ENCODE peak calls at places on chromosomes 4 and X, in four cellular contexts. One of them, this sample, is unnamed.

GRCh38 chr4:86380176-86380724 is 20.4 kb upstream of the MAPK10 start:
- DNase-seq in stomach: no peak
- DNase-seq in Caco-2: no peak
- DNase-seq in esophagus squamous epithelium: no peak
- DNase-seq in this sample: no peak

GRCh38 chrX:154046262-154046771 is 26.6 kb upstream of the IRAK1 start:
- DNase-seq in stomach: no peak
- DNase-seq in Caco-2: no peak
- DNase-seq in esophagus squamous epithelium: no peak
- DNase-seq in this sample: peak; percentile 78

GRCh38 chr4:137651128-137651527 is 118.8 kb upstream of the PCDH18 start:
- DNase-seq in stomach: no peak
- DNase-seq in Caco-2: no peak
- DNase-seq in esophagus squamous epithelium: no peak
- DNase-seq in this sample: no peak

GRCh38 chr4:87144346-87144745 is 76.1 kb downstream of the KLHL8 start:
- DNase-seq in stomach: no peak
- DNase-seq in Caco-2: no peak
- DNase-seq in esophagus squamous epithelium: no peak
- DNase-seq in this sample: no peak

GRCh38 chr4:132065940-132066495 is 1083.1 kb upstream of the PCDH10 start:
- DNase-seq in stomach: no peak
- DNase-seq in Caco-2: no peak
- DNase-seq in esophagus squamous epithelium: no peak
- DNase-seq in this sample: no peak

GRCh38 chr4:6071959-6072720 is 53.9 kb upstream of the C4orf50 start:
- DNase-seq in stomach: peak; percentile 80
- DNase-seq in Caco-2: no peak
- DNase-seq in esophagus squamous epithelium: no peak
- DNase-seq in this sample: no peak

GRCh38 chr4:144709793-144710525 is 64.0 kb downstream of the HHIP start:
- DNase-seq in stomach: no peak
- DNase-seq in Caco-2: no peak
- DNase-seq in esophagus squamous epithelium: no peak
- DNase-seq in this sample: no peak

GRCh38 chr4:100754741-100755140 is 236.9 kb upstream of the EMCN start:
- DNase-seq in stomach: no peak
- DNase-seq in Caco-2: no peak
- DNase-seq in esophagus squamous epithelium: no peak
- DNase-seq in this sample: no peak

GRCh38 chrX:131988236-131988635 is 34.9 kb upstream of the STK26 start:
- DNase-seq in stomach: no peak
- DNase-seq in Caco-2: no peak
- DNase-seq in esophagus squamous epithelium: no peak
- DNase-seq in this sample: no peak

GRCh38 chr4:21476753-21477152 is 471.8 kb downstream of the KCNIP4 start:
- DNase-seq in stomach: no peak
- DNase-seq in Caco-2: peak; percentile 41
- DNase-seq in esophagus squamous epithelium: no peak
- DNase-seq in this sample: no peak

GRCh38 chr4:72063726-72064125 is 31.9 kb downstream of the NPFFR2 start:
- DNase-seq in stomach: no peak
- DNase-seq in Caco-2: no peak
- DNase-seq in esophagus squamous epithelium: no peak
- DNase-seq in this sample: no peak

GRCh38 chrX:143378851-143379250 is 138.4 kb downstream of the SPANXN3 start:
- DNase-seq in stomach: no peak
- DNase-seq in Caco-2: no peak
- DNase-seq in esophagus squamous epithelium: no peak
- DNase-seq in this sample: no peak

GRCh38 chrX:44344687-44345086 is 1.2 kb upstream of the EFHC2 start:
- DNase-seq in stomach: no peak
- DNase-seq in Caco-2: no peak
- DNase-seq in esophagus squamous epithelium: no peak
- DNase-seq in this sample: no peak

GRCh38 chr4:78656968-78657445 is 105.4 kb downstream of the ANXA3 start:
- DNase-seq in stomach: no peak
- DNase-seq in Caco-2: no peak
- DNase-seq in esophagus squamous epithelium: no peak
- DNase-seq in this sample: no peak

GRCh38 chr4:42906906-42907774 is 14.6 kb downstream of the GRXCR1 start:
- DNase-seq in stomach: peak; percentile 61
- DNase-seq in Caco-2: no peak
- DNase-seq in esophagus squamous epithelium: no peak
- DNase-seq in this sample: no peak

GRCh38 chrX:68254738-68255645 is 178.3 kb downstream of the OPHN1 start:
- DNase-seq in stomach: no peak
- DNase-seq in Caco-2: no peak
- DNase-seq in esophagus squamous epithelium: no peak
- DNase-seq in this sample: no peak

GRCh38 chrX:76253432-76253831 is 80.6 kb downstream of the PBDC1 start:
- DNase-seq in stomach: peak; percentile 28
- DNase-seq in Caco-2: peak; percentile 48
- DNase-seq in esophagus squamous epithelium: no peak
- DNase-seq in this sample: peak; percentile 18

GRCh38 chr4:94976371-94977011 is 218.7 kb downstream of the BMPR1B start:
- DNase-seq in stomach: no peak
- DNase-seq in Caco-2: no peak
- DNase-seq in esophagus squamous epithelium: no peak
- DNase-seq in this sample: no peak

DNA sequence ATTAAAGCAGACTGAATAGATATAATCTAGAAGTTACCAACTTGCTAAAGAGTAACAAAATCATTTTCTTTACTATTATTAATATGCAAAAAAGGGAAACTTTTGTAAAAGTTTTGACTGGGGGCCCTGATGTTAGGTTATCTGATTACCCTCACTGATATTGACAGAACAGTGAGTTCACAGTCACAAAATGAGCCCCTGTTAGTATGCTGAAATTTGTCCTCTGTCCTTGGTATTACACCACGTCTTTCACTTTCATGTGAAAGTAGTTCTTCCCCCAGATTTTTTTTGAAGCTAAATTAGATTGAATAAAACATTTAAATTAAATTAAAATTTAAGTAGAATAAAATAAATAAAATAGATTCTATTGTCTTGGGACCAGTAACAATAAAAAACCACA is 5.9 kb downstream of the STBD1 start:
- DNase-seq in stomach: no peak
- DNase-seq in Caco-2: no peak
- DNase-seq in esophagus squamous epithelium: no peak
- DNase-seq in this sample: no peak
- H3K4me1 ChIP-seq in stomach: peaks cover 13% of the 10 kb centered on the region
- H3K4me1 ChIP-seq in Caco-2: peaks cover 4% of the 10 kb centered on the region
- H3K4me1 ChIP-seq in esophagus squamous epithelium: no peaks in the 10 kb centered on the region
- H3K4me1 ChIP-seq in this sample: peaks cover 2% of the 10 kb centered on the region

DNA sequence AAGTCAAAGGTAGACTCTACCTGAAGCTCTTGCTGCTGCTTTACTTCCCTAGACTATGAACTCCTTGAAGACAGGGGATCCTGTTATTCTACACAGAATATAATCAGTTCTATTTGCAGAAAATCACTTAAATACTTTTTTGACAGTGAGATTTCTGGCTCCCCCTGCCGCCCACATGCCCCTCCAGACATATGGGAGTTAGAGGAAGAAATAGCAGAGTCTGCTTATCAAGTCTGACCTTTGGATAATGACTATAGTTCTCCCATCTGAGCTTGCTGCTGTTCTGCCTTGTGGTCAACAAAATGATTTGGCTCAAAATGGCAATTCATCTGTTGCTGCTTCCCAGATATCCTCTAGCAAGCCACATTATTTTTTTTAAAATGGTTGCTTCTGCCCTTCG is 101.1 kb downstream of the ENOX2 start:
- DNase-seq in stomach: no peak
- DNase-seq in Caco-2: peak; percentile 22
- DNase-seq in esophagus squamous epithelium: no peak
- DNase-seq in this sample: no peak
- TF ChIP-seq CTCF in stomach: no peak
- TF ChIP-seq CTCF in Caco-2: peak; percentile 28
- TF ChIP-seq CTCF in esophagus squamous epithelium: no peak
- TF ChIP-seq CTCF in this sample: no peak

DNA sequence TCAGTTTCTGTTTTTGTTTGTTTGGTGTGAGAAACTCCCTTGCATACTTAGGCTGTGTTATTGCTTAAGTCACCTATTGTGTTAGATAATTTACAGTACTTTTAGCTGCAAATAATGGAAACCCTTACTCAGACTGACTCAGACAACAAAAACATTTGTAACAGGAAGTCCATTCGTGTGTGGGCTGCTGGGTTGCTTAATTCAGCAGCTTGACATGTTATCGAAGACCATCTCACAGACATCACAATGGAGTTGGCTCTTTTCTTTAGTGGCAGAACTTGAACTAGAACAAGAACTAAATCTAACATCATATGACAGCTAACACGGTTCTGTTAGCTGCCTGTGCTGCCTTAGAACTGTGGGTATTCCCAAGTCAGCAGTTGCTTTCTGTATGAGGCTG is 9.9 kb upstream of the GABRE start:
- DNase-seq in stomach: no peak
- DNase-seq in Caco-2: no peak
- DNase-seq in esophagus squamous epithelium: no peak
- DNase-seq in this sample: no peak
- H3K4me1 ChIP-seq in stomach: no peaks in the 10 kb centered on the region
- H3K4me1 ChIP-seq in Caco-2: peaks cover 31% of the 10 kb centered on the region
- H3K4me1 ChIP-seq in esophagus squamous epithelium: no peaks in the 10 kb centered on the region
- H3K4me1 ChIP-seq in this sample: no peaks in the 10 kb centered on the region

GRCh38 chrX:57211906-57212305 is 74.6 kb upstream of the FAAH2 start:
- DNase-seq in stomach: no peak
- DNase-seq in Caco-2: no peak
- DNase-seq in esophagus squamous epithelium: no peak
- DNase-seq in this sample: no peak
- TF ChIP-seq CTCF in stomach: no peak
- TF ChIP-seq CTCF in Caco-2: peak; percentile 6
- TF ChIP-seq CTCF in esophagus squamous epithelium: no peak
- TF ChIP-seq CTCF in this sample: no peak

DNA sequence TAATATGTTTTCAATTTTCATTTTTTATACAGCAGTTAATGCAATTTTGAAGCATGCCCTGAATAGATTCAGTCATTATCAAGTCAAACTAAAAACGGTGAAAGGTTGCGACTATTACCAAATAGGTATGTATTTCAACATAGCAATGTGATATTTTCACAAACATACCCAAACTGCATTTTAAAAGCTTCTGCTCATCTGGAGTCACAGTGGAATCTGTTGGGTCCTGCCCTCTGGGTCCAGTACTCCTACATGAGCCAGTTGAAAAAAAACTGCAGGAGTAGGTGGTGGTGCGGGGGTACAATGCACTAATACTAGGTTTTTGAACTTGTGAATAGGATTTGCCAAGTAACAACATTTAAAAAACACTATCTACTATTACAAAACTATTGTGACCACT is 938 bp downstream of the GPR34 start:
- DNase-seq in stomach: no peak
- DNase-seq in Caco-2: no peak
- DNase-seq in esophagus squamous epithelium: no peak
- DNase-seq in this sample: no peak
- H3K4me1 ChIP-seq in stomach: no peaks in the 10 kb centered on the region
- H3K4me1 ChIP-seq in Caco-2: no peaks in the 10 kb centered on the region
- H3K4me1 ChIP-seq in esophagus squamous epithelium: no peaks in the 10 kb centered on the region
- H3K4me1 ChIP-seq in this sample: no peaks in the 10 kb centered on the region

GRCh38 chr4:110589297-110589696 is 33.6 kb downstream of the PITX2 start:
- DNase-seq in stomach: no peak
- DNase-seq in Caco-2: no peak
- DNase-seq in esophagus squamous epithelium: no peak
- DNase-seq in this sample: no peak
- TF ChIP-seq CTCF in stomach: no peak
- TF ChIP-seq CTCF in Caco-2: no peak
- TF ChIP-seq CTCF in esophagus squamous epithelium: no peak
- TF ChIP-seq CTCF in this sample: no peak